ENCODE peak calls at places on chromosomes 16 and 17, in ten cellular contexts. B is omental fat pad, U is HL-60, X is stomach, M is GM13976, H is cardiac fibroblast, S is astrocyte of the spinal cord, F is HFF-Myc, Y is mucosa of descending colon, L is brain microvascular endothelial cell. O is an unnamed sample.

GRCh38 chr16:81567087-81567486 is 122.5 kb downstream of the CMIP start:
- DNase-seq in S (no peak), B (no peak), M (no peak), H (no peak), U (no peak), F (no peak), Y (no peak), X (no peak), L (no peak), O (no peak)

GRCh38 chr17:77083547-77083946 is 57.2 kb upstream of the SEC14L1 start:
- DNase-seq in U (no peak), X (no peak), L (no peak), H (no peak), F (no peak), S (no peak), B (no peak), Y (no peak), M (no peak), O (no peak)

GRCh38 chr17:67717192-67717623 is 528 bp upstream of the NOL11 start:
- DNase-seq in S (peak; percentile 1), B (no peak), U (no peak), Y (no peak), M (peak; percentile 29), L (no peak), H (no peak), X (no peak), F (no peak), O (no peak)

GRCh38 chr16:81918927-81919326 is 92.3 kb downstream of the SDR42E1 start:
- DNase-seq in B (no peak), L (no peak), S (no peak), H (no peak), Y (no peak), M (no peak), U (no peak), F (no peak), X (no peak), O (no peak)

GRCh38 chr17:73609688-73610210 is 34.5 kb downstream of the SDK2 start:
- DNase-seq in M (no peak), X (no peak), U (no peak), H (no peak), Y (no peak), S (no peak), B (no peak), L (no peak), F (no peak), O (no peak)

GRCh38 chr17:37759014-37759637 is 14.3 kb upstream of the HNF1B start:
- DNase-seq in M (no peak), H (no peak), F (no peak), Y (no peak), U (no peak), L (no peak), B (no peak), S (no peak), X (no peak), O (no peak)

GRCh38 chr17:10613775-10614513 is 43.2 kb downstream of the MYH3 start:
- DNase-seq in F (no peak), X (no peak), S (no peak), H (peak; percentile 26), Y (no peak), U (no peak), M (no peak), L (no peak), B (no peak), O (peak; percentile 24)

GRCh38 chr16:28513484-28514181 is 7.0 kb upstream of the IL27 start:
- DNase-seq in M (no peak), F (no peak), H (no peak), L (no peak), U (no peak), S (peak; percentile 21), Y (no peak), X (no peak), B (no peak), O (no peak)

GRCh38 chr17:31736855-31737625 is 122.0 kb downstream of the COPRS start:
- DNase-seq in H (no peak), M (no peak), Y (no peak), U (no peak), S (no peak), L (no peak), B (no peak), F (no peak), X (no peak), O (no peak)

GRCh38 chr17:31739300-31739699 is 119.7 kb downstream of the COPRS start:
- DNase-seq in M (no peak), L (peak; percentile 29), X (no peak), F (no peak), U (no peak), S (no peak), Y (no peak), H (peak; percentile 73), B (no peak), O (peak; percentile 71)

GRCh38 chr17:31740611-31741082 is 118.4 kb downstream of the COPRS start:
- DNase-seq in H (peak; percentile 72), L (peak; percentile 51), Y (no peak), U (no peak), F (peak; percentile 84), S (peak; percentile 45), M (no peak), B (no peak), X (no peak), O (peak; percentile 97)

GRCh38 chr17:31738488-31738887 is 120.6 kb downstream of the COPRS start:
- DNase-seq in L (no peak), U (no peak), H (no peak), M (no peak), F (no peak), X (no peak), S (no peak), Y (no peak), B (no peak), O (no peak)

DNA sequence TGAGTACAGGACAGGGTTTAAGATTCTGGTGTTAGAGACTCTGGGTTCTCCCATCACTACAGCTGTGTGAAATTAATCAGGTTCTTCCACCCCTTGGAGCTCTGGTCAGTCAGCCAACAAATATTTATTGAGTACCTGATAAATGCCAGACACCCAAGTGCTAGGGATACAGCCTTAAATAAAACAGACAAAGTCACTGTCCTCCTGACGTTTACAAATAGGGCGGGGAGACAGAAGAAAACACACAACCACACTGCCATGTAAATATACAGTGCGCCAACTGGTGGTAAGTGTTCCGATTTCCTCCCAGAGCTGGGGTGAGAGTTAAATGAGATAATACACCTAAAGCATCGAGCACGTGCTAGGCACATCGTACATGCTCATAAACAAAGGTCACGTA is 121.0 kb downstream of the COPRS start:
- DNase-seq in L (no peak), B (no peak), S (no peak), X (no peak), U (no peak), M (no peak), H (no peak), Y (no peak), F (no peak), O (no peak)
- TF ChIP-seq CTCF in L (no peak), B (no peak), S (no peak), X (no peak), U (no peak), M (no peak), H (no peak), Y (no peak), F (peak; percentile 4), O (no peak)

GRCh38 chr17:63698381-63698885 is 1.5 kb downstream of the LIMD2 start:
- DNase-seq in M (peak; percentile 30), H (no peak), S (no peak), B (no peak), X (peak; percentile 30), Y (no peak), U (peak; percentile 19), L (no peak), F (no peak), O (no peak)

GRCh38 chr17:63695889-63696288 is 4.0 kb downstream of the LIMD2 start:
- DNase-seq in B (no peak), F (no peak), X (no peak), U (no peak), L (no peak), Y (no peak), S (no peak), M (no peak), H (no peak), O (no peak)

GRCh38 chr17:63697341-63698286 is 2.3 kb downstream of the LIMD2 start:
- DNase-seq in H (peak; percentile 39), S (no peak), L (peak; percentile 31), X (peak; percentile 73), B (no peak), M (peak; percentile 75), U (peak; percentile 93), F (no peak), Y (peak; percentile 90), O (no peak)

GRCh38 chr17:63694974-63695773 is 4.8 kb downstream of the LIMD2 start:
- DNase-seq in U (no peak), F (no peak), H (no peak), X (no peak), Y (no peak), M (no peak), B (no peak), S (no peak), L (no peak), O (no peak)

GRCh38 chr17:63696381-63696961 is 3.5 kb downstream of the LIMD2 start:
- DNase-seq in Y (no peak), M (peak; percentile 66), L (no peak), F (no peak), U (peak; percentile 60), B (no peak), S (peak; percentile 34), H (peak; percentile 55), X (peak; percentile 27), O (peak; percentile 11)
- TF ChIP-seq CTCF in Y (no peak), M (peak; percentile 15), L (peak; percentile 62), F (peak; percentile 53), U (peak; percentile 9), B (no peak), S (peak; percentile 56), H (peak; percentile 42), X (no peak), O (peak; percentile 70)

DNA sequence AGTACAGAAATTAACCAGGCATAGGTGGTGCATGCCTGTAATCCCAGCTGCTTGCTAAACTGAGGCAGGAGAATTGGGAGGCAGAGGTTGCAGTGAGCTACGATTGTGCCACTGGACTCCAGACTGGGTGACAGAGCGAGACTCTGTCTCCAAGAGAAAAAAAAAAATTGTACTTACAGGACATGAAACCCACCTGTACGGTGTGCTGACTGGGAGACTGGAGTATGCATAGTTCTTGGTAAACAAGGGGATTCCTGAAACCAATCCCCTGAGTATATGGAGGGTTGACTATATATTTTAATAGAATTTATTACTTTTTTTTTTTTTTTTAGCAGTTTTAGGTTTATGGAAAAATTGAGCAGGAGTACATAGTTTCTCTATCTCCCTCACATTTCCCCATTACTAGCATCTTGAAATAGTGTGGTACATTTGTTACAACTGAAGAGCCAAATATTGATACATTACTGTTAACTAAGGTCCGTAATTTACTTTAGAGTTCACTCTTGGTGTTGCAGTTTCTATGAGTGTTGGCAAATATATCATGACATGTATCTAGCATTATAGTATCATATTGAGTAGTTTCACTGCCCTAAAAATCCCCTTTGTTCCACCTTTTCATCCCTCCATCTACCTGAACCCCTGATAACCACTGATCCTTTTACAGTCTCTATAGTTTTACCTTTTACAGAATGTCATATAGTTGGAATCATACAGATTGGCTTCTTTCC is 19.3 kb downstream of the TENT4B start:
- DNase-seq in F (no peak), U (no peak), Y (no peak), X (no peak), H (no peak), S (no peak), M (no peak), B (no peak), L (no peak), O (no peak)
- TF ChIP-seq CTCF in F (no peak), U (no peak), Y (no peak), X (no peak), H (no peak), S (no peak), M (no peak), B (no peak), L (no peak), O (no peak)

DNA sequence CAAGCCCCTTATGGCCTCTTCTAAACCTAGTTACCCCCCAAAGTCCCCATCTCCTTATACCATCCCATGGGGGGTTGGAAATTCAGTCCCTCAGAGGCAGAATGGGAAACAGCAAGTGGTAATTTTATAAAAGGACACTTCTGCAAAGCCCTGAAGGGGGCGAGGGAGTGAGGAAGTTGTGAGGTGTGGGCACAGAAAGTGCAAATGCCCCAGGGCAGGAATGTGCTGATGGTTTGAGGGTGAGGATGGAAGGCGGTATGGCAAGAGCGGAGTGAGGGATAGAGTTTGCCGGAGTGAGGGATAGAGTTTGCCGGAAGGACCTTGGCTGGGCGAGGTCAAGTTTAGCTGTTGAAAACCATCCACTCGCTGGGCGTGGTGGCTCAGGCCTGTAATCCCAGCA is 52.7 kb downstream of the HAPSTR1 start:
- DNase-seq in H (no peak), X (no peak), U (no peak), S (no peak), B (no peak), Y (no peak), L (no peak), F (no peak), M (no peak), O (no peak)
- TF ChIP-seq CTCF in H (no peak), X (no peak), U (no peak), S (no peak), B (no peak), Y (no peak), L (no peak), F (no peak), M (no peak), O (no peak)